ENCODE peak calls at places on chromosomes 4 and X, in four cellular contexts. S, Y, U and D are unnamed samples.
A peak's percentile ranks its signal among the peaks of the same experiment; 100 is the strongest.

GRCh38 chr4:159175165-159175988 is 72.5 kb downstream of the RAPGEF2 start:
- DNase-seq in S (peak; percentile 88), Y (no peak), U (peak; percentile 68), D (peak; percentile 86)

GRCh38 chrX:14936561-14936960 is 63.3 kb downstream of the MOSPD2 start:
- DNase-seq in S (peak; percentile 79), Y (no peak), U (no peak), D (peak; percentile 37)

GRCh38 chrX:17682259-17682658 is 55.0 kb upstream of the SCML1 start:
- DNase-seq in S (no peak), Y (no peak), U (no peak), D (no peak)

GRCh38 chr4:169791527-169792156 is 33.9 kb upstream of the HPF1 start:
- DNase-seq in S (peak; percentile 65), Y (no peak), U (no peak), D (peak; percentile 40)

GRCh38 chr4:891747-892146 is 40.4 kb downstream of the GAK start:
- DNase-seq in S (no peak), Y (no peak), U (no peak), D (no peak)

GRCh38 chr4:973431-974397 is at the start of gene DGKQ:
- DNase-seq in S (peak; percentile 68), Y (peak; percentile 27), U (peak; percentile 93), D (no peak)

GRCh38 chrX:42615161-42615563 is 162.8 kb downstream of the PPP1R2C start:
- DNase-seq in S (no peak), Y (no peak), U (no peak), D (no peak)

GRCh38 chrX:19747672-19748610 is 139.5 kb downstream of the SH3KBP1 start:
- DNase-seq in S (no peak), Y (no peak), U (no peak), D (no peak)

GRCh38 chr4:23878912-23879732 is 10.7 kb downstream of the PPARGC1A start:
- DNase-seq in S (peak; percentile 87), Y (no peak), U (no peak), D (no peak)

GRCh38 chrX:139826065-139827044 is 106.5 kb downstream of the ATP11C start:
- DNase-seq in S (peak; percentile 86), Y (no peak), U (no peak), D (no peak)

GRCh38 chrX:16160729-16161128 is 6.6 kb upstream of the MAGEB17 start:
- DNase-seq in S (peak; percentile 95), Y (no peak), U (no peak), D (peak; percentile 24)

GRCh38 chr4:37383579-37384229 is 139.2 kb downstream of the NWD2 start:
- DNase-seq in S (peak; percentile 6), Y (no peak), U (no peak), D (no peak)

GRCh38 chr4:122874194-122874593 is 47.6 kb downstream of the FGF2 start:
- DNase-seq in S (peak; percentile 88), Y (no peak), U (no peak), D (no peak)

GRCh38 chr4:104279744-104280143 is 214.9 kb downstream of the CXXC4 start:
- DNase-seq in S (no peak), Y (no peak), U (no peak), D (no peak)

GRCh38 chr4:185931986-185932385 is 120.0 kb upstream of the SORBS2 start:
- DNase-seq in S (no peak), Y (no peak), U (no peak), D (no peak)

GRCh38 chrX:34909151-34909550 is 33.4 kb upstream of the FAM47B start:
- DNase-seq in S (no peak), Y (no peak), U (no peak), D (no peak)

GRCh38 chr4:74578329-74578728 is 133.4 kb downstream of the AREG start:
- DNase-seq in S (no peak), Y (no peak), U (no peak), D (no peak)

GRCh38 chr4:145012841-145013240 is 85.2 kb downstream of the ANAPC10 start:
- DNase-seq in S (peak; percentile 85), Y (no peak), U (no peak), D (peak; percentile 39)

GRCh38 chr4:163558539-163559044 is 64.1 kb downstream of the TMA16 start:
- DNase-seq in S (no peak), Y (no peak), U (no peak), D (no peak)

GRCh38 chr4:98444371-98444770 is 183.2 kb downstream of the RAP1GDS1 start:
- DNase-seq in S (no peak), Y (no peak), U (no peak), D (no peak)

GRCh38 chr4:21801661-21802355 is 146.8 kb downstream of the KCNIP4 start:
- DNase-seq in S (peak; percentile 63), Y (no peak), U (no peak), D (no peak)

GRCh38 chrX:70062076-70062475 is at the start of gene OTUD6A:
- DNase-seq in S (no peak), Y (no peak), U (no peak), D (no peak)

GRCh38 chr4:179625391-179625790 is 2183.2 kb upstream of the AGA start:
- DNase-seq in S (peak; percentile 95), Y (no peak), U (no peak), D (no peak)

GRCh38 chr4:157886650-157887049 is 286.2 kb downstream of the GASK1B start:
- DNase-seq in S (no peak), Y (no peak), U (no peak), D (no peak)

GRCh38 chrX:53321216-53321942 is 40.0 kb upstream of the IQSEC2 start:
- DNase-seq in S (no peak), Y (no peak), U (no peak), D (no peak)

GRCh38 chrX:52078133-52078532 is 9.2 kb upstream of the MAGED4B start:
- DNase-seq in S (no peak), Y (no peak), U (no peak), D (no peak)

GRCh38 chrX:151699746-151700145 is 4.5 kb downstream of the PRRG3 start:
- DNase-seq in S (no peak), Y (no peak), U (no peak), D (no peak)

GRCh38 chrX:72105436-72105835 is 26.3 kb downstream of the RTL5 start:
- DNase-seq in S (no peak), Y (no peak), U (no peak), D (no peak)

GRCh38 chr4:101400096-101400495 is 52.8 kb upstream of the PPP3CA start:
- DNase-seq in S (peak; percentile 94), Y (no peak), U (no peak), D (no peak)

GRCh38 chrX:119790977-119791436 is 423 bp downstream of the RPL39 start:
- DNase-seq in S (peak; percentile 17), Y (no peak), U (peak; percentile 64), D (no peak)

GRCh38 chr4:4323705-4324534 is 33.9 kb downstream of the ZBTB49 start:
- DNase-seq in S (peak; percentile 12), Y (no peak), U (peak; percentile 21), D (no peak)

GRCh38 chr4:24974252-24974580 is 56.5 kb downstream of the LGI2 start:
- DNase-seq in S (no peak), Y (no peak), U (no peak), D (no peak)

GRCh38 chr4:38409852-38410251 is 254.1 kb upstream of the KLF3 start:
- DNase-seq in S (no peak), Y (no peak), U (no peak), D (no peak)

GRCh38 chr4:33709247-33709646 is 2535.1 kb downstream of the ARAP2 start:
- DNase-seq in S (peak; percentile 81), Y (no peak), U (no peak), D (no peak)

GRCh38 chr4:63296773-63297172 is 1112.5 kb downstream of the TECRL start:
- DNase-seq in S (no peak), Y (no peak), U (no peak), D (no peak)

GRCh38 chr4:154982187-154983047 is 201.3 kb downstream of the RBM46 start:
- DNase-seq in S (peak; percentile 25), Y (no peak), U (peak; percentile 80), D (peak; percentile 6)

GRCh38 chr4:4613126-4613465 is 71.2 kb upstream of the STX18 start:
- DNase-seq in S (no peak), Y (no peak), U (no peak), D (no peak)

DNA sequence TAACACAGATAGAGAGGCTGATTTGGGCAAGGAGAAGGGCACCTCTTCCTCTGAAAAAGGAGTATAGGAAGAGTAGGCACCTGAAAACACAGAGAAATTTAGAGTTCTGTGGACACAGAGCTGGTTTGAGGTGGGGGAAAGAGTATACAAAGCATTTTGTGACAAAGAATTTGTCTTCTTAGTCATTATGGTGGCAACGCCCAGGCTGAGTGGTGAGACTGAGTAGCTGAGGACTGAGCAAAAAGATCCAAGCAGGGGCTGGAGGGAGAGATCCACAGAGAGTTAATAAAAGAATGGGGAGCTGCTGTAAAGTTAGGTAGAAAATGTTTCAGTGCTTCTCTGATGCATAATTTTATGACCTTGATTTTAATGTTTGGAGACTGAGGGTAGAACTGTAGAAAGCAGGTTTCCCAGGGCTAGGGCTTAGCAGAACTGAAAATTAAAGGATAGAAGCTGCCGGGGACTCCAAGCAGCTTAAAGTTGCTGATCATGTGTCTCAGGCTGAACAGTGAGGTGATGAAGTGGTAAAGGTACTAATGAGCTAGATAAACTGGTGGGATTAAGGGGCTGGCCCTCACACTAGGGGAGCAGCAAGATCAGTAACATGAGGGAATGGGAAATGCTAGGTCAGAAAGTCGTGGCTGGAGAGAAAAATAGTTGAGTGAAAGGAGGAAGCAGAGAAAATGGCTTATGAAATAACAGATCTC is 118.9 kb downstream of the CEP44 start:
- DNase-seq in S (no peak), Y (no peak), U (no peak), D (no peak)
- H3K4me3 ChIP-seq in S (no peak overlapping the region), Y (no peak overlapping the region), U (no peak overlapping the region), D (no peak overlapping the region)

GRCh38 chr4:14528921-14529320 is 473.4 kb upstream of the CPEB2 start:
- DNase-seq in S (no peak), Y (no peak), U (no peak), D (no peak)

GRCh38 chr4:14524236-14524635 is 478.0 kb upstream of the CPEB2 start:
- DNase-seq in S (peak; percentile 35), Y (no peak), U (no peak), D (no peak)

GRCh38 chr4:14532436-14532835 is 469.8 kb upstream of the CPEB2 start:
- DNase-seq in S (no peak), Y (no peak), U (no peak), D (no peak)

GRCh38 chr4:14529653-14530052 is 472.6 kb upstream of the CPEB2 start:
- DNase-seq in S (peak; percentile 5), Y (no peak), U (no peak), D (no peak)
- TF ChIP-seq CTCF in S (no peak), Y (no peak), U (no peak), D (no peak)

DNA sequence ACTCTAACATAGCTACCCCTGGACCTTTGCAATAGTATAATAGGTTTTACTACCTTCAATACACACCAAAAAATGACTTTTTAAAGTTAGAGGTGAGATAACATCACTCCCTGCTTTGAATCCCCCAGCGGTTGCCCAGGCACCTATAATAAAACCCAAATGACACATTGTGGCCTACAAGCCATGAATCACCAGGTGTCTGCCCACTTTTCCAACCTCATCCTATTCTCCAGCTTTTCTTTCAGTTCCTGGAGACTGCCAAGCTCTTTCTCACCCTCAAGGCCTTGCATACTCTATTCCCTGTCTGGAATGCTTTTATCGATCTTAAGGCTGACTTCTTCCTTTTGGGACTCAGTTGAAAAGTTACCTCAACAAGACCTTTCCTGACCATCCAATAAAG is 16.4 kb upstream of the PRSS48 start:
- DNase-seq in S (peak; percentile 69), Y (no peak), U (no peak), D (no peak)
- H3K4me3 ChIP-seq in S (no peak overlapping the region), Y (no peak overlapping the region), U (no peak overlapping the region), D (no peak overlapping the region)

DNA sequence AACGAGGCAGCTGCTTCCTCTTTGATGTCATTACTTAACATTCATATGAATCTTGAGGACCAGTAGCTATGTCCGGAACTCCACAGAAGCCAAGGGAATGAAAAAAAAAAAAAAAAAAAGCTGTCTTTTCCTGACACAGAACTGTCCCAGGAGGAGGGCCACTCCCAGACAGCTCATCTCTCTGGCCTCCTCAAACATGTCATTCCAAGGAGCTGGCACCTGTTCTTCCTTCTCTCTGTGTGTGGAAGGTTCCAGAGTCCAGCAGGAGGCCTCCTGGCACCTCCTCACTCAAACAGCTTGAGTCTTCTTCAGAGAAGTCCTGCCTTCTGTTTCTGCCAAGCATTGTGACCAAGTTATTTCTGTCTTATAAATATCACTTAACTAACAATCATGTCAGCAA is 458.5 kb downstream of the AFF2 start:
- DNase-seq in S (no peak), Y (no peak), U (no peak), D (no peak)
- TF ChIP-seq CTCF in S (no peak), Y (no peak), U (no peak), D (no peak)